ENCODE peak calls at places on chromosomes 5 and 9, in seven cellular contexts. L, R, K, X, W, D and A are unnamed samples.

GRCh38 chr9:92312887-92313623 is 12.1 kb downstream of the NOL8 start:
- DNase-seq in L (no peak), R (no peak), K (no peak), X (no peak), W (no peak), D (no peak), A (no peak)

GRCh38 chr9:136990233-136990911 is 1.9 kb upstream of the PAXX start:
- DNase-seq in L (no peak), R (no peak), K (no peak), X (no peak), W (no peak), D (no peak), A (no peak)

GRCh38 chr9:78680196-78680595 is 383.3 kb downstream of the PSAT1 start:
- DNase-seq in L (no peak), R (no peak), K (no peak), X (no peak), W (no peak), D (no peak), A (no peak)

GRCh38 chr9:99778308-99778707 is 43.4 kb upstream of the NR4A3 start:
- DNase-seq in L (peak; percentile 7), R (peak; percentile 67), K (peak; percentile 11), X (peak; percentile 19), W (no peak), D (no peak), A (no peak)

GRCh38 chr5:61657010-61657409 is 325.0 kb downstream of the ZSWIM6 start:
- DNase-seq in L (no peak), R (no peak), K (no peak), X (no peak), W (no peak), D (no peak), A (no peak)

GRCh38 chr9:81002242-81002641 is 687.1 kb downstream of the TLE1 start:
- DNase-seq in L (no peak), R (no peak), K (no peak), X (peak; percentile 61), W (no peak), D (no peak), A (peak; percentile 1)

GRCh38 chr5:53425598-53426516 is 54.6 kb upstream of the FST start:
- DNase-seq in L (peak; percentile 71), R (no peak), K (no peak), X (peak; percentile 70), W (no peak), D (no peak), A (no peak)

GRCh38 chr5:34913072-34913471 is 2.2 kb downstream of the RAD1 start:
- DNase-seq in L (no peak), R (peak; percentile 61), K (no peak), X (no peak), W (no peak), D (no peak), A (no peak)

GRCh38 chr5:129554134-129554904 is 94.2 kb downstream of the ADAMTS19 start:
- DNase-seq in L (no peak), R (no peak), K (no peak), X (no peak), W (no peak), D (no peak), A (no peak)